ENCODE peak calls at places on chromosomes 7 and 10, in nine cellular contexts. R is neural progenitor cell, L is transverse colon, T is pancreas, U is left ventricle myocardium inferior, K is H9, I is GM12878, Y is upper lobe of right lung, B is fibroblast of lung. W is an unnamed sample. For H3K4me1, the result is how much of the 10 kb centered on the place peaks cover.

GRCh38 chr7:32154797-32155196 is 84.6 kb upstream of the PDE1C start:
- DNase-seq in L (no peak), Y (no peak), I (no peak), U (peak), T (no peak), K (no peak), R (no peak), B (peak), W (no peak)

GRCh38 chr10:32954080-32954479 is 4.0 kb downstream of the ITGB1 start:
- DNase-seq in U (no peak), R (no peak), Y (no peak), I (no peak), B (no peak), K (no peak), L (no peak), T (no peak), W (no peak)

GRCh38 chr10:89160339-89160738 is 46.8 kb downstream of the CH25H start:
- DNase-seq in L (no peak), Y (no peak), U (no peak), K (no peak), I (no peak), R (no peak), T (no peak), B (peak), W (no peak)

GRCh38 chr10:36017141-36017540 is 375.0 kb upstream of the FZD8 start:
- DNase-seq in T (no peak), Y (no peak), R (no peak), I (no peak), L (no peak), B (no peak), K (no peak), U (no peak), W (no peak)

GRCh38 chr7:39727614-39728013 is 104.2 kb downstream of the RALA start:
- DNase-seq in K (no peak), L (no peak), B (no peak), R (no peak), I (no peak), T (no peak), U (no peak), Y (no peak), W (no peak)

GRCh38 chr7:44431091-44431608 is 59.3 kb downstream of the NUDCD3 start:
- DNase-seq in I (no peak), Y (no peak), L (peak), K (peak), U (no peak), R (peak), T (no peak), B (peak), W (no peak)

GRCh38 chr10:79053081-79053434 is 15.7 kb upstream of the ZMIZ1 start:
- DNase-seq in K (no peak), L (no peak), U (no peak), Y (no peak), I (no peak), B (no peak), T (no peak), R (no peak), W (no peak)

GRCh38 chr7:97401398-97401797 is 283.9 kb downstream of the SDHAF3 start:
- DNase-seq in K (no peak), B (no peak), Y (no peak), L (no peak), I (no peak), U (no peak), R (no peak), T (no peak), W (no peak)

GRCh38 chr10:5776881-5777197 is 36.4 kb downstream of the GDI2 start:
- DNase-seq in B (peak), I (no peak), K (no peak), L (no peak), U (no peak), R (no peak), T (no peak), Y (no peak), W (no peak)

GRCh38 chr7:86372262-86372661 is 271.4 kb upstream of the GRM3 start:
- DNase-seq in B (no peak), R (no peak), Y (no peak), K (no peak), T (no peak), L (no peak), I (no peak), U (no peak), W (no peak)

GRCh38 chr10:12279281-12279680 is 70.1 kb upstream of the CAMK1D start:
- DNase-seq in U (no peak), K (no peak), R (no peak), Y (peak), T (no peak), I (no peak), L (no peak), B (peak), W (no peak)

GRCh38 chr10:4807803-4808507 is 18.1 kb upstream of the AKR1E2 start:
- DNase-seq in B (peak), T (no peak), R (no peak), U (no peak), K (no peak), Y (no peak), L (no peak), I (no peak), W (no peak)

GRCh38 chr10:7405637-7406036 is 5.2 kb downstream of the SFMBT2 start:
- DNase-seq in U (no peak), T (no peak), B (peak), K (no peak), L (no peak), Y (no peak), I (no peak), R (no peak), W (no peak)

GRCh38 chr7:362416-363096 is 72.6 kb downstream of the FOXL3 start:
- DNase-seq in I (no peak), Y (peak), L (peak), K (no peak), T (peak), B (no peak), U (peak), R (no peak), W (peak)

GRCh38 chr10:50393784-50394183 is 142.5 kb upstream of the ASAH2 start:
- DNase-seq in B (peak), R (no peak), I (no peak), K (no peak), U (no peak), L (no peak), T (no peak), Y (no peak), W (no peak)

GRCh38 chr10:42973870-42974692 is 102.8 kb upstream of the RET start:
- DNase-seq in K (no peak), I (no peak), Y (peak), R (no peak), B (no peak), U (no peak), T (peak), L (peak), W (peak)

GRCh38 chr10:6049031-6049400 is 13.2 kb downstream of the IL2RA start:
- DNase-seq in B (no peak), R (no peak), I (no peak), L (no peak), Y (no peak), K (no peak), U (no peak), T (no peak), W (no peak)

GRCh38 chr10:86449926-86450558 is 71.5 kb downstream of the WAPL start:
- DNase-seq in B (no peak), L (no peak), K (no peak), T (no peak), R (no peak), Y (no peak), U (no peak), I (no peak), W (no peak)

GRCh38 chr7:134343796-134344195 is 27.1 kb upstream of the SLC35B4 start:
- DNase-seq in T (no peak), B (no peak), I (no peak), Y (no peak), K (no peak), L (no peak), R (no peak), U (no peak), W (no peak)

GRCh38 chr10:42989481-42989921 is 87.4 kb upstream of the RET start:
- DNase-seq in B (no peak), I (no peak), R (no peak), U (no peak), Y (peak), T (no peak), L (no peak), K (no peak), W (no peak)

GRCh38 chr7:79055722-79056415 is 397.6 kb downstream of the MAGI2 start:
- DNase-seq in L (no peak), B (no peak), U (no peak), K (no peak), Y (no peak), T (peak), R (no peak), I (no peak), W (no peak)

GRCh38 chr10:62352356-62352963 is 21.7 kb upstream of the ZNF365 start:
- DNase-seq in U (no peak), T (no peak), L (no peak), I (no peak), K (no peak), R (no peak), B (peak), Y (no peak), W (no peak)

GRCh38 chr10:133357293-133358151 is at the start of gene FUOM:
- DNase-seq in R (peak), I (no peak), K (peak), T (peak), L (peak), U (peak), Y (peak), B (peak), W (peak)

GRCh38 chr7:121026159-121026558 is 37.6 kb downstream of the CPED1 start:
- DNase-seq in K (no peak), U (no peak), Y (no peak), I (no peak), T (no peak), R (no peak), B (no peak), L (no peak), W (no peak)

GRCh38 chr7:121026577-121027111 is 38.1 kb downstream of the CPED1 start:
- DNase-seq in T (no peak), L (no peak), B (no peak), Y (no peak), U (no peak), I (no peak), R (no peak), K (no peak), W (no peak)

GRCh38 chr7:121023683-121024507 is 35.4 kb downstream of the CPED1 start:
- DNase-seq in L (no peak), T (no peak), K (no peak), Y (no peak), R (no peak), U (no peak), B (no peak), I (no peak), W (no peak)

GRCh38 chr7:121023189-121023588 is 34.7 kb downstream of the CPED1 start:
- DNase-seq in T (no peak), Y (no peak), L (no peak), U (no peak), R (no peak), K (no peak), I (no peak), B (no peak), W (no peak)

DNA sequence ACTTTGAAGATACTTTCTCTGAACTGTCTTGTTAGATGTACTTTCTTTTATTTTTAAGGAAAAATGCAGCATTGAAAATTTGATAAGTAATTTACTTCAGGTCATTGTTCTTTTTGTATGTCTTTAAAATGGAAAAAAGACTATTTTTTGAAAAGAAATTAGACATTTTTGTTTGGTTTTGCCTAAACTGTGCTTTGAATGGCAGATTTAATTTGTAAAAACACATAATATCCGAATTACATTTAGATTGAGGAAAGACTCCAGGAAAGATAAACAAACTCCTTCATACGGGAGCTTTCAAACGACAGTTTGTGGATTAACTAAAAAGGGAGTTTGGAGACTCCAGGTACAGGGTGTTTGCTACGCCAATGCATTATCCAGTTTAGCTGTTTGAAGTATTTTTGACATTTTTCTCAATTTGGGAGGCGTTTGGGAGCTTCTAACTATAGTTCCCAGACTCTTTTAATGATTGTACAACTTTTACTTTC is 36.1 kb downstream of the CPED1 start:
- DNase-seq in B (no peak), Y (no peak), R (no peak), T (no peak), K (no peak), I (no peak), L (no peak), U (no peak), W (no peak)
- H3K27ac ChIP-seq in B (peak), Y (peak), R (no peak), T (no peak), K (no peak), I (no peak), L (peak), U (peak), W (no peak)

GRCh38 chr7:24755096-24755495 is 2.2 kb downstream of the GSDME start:
- DNase-seq in L (no peak), B (no peak), R (no peak), T (no peak), K (no peak), U (no peak), Y (no peak), I (no peak), W (no peak)

GRCh38 chr7:24756545-24756988 is 697 bp downstream of the GSDME start:
- DNase-seq in I (no peak), T (no peak), R (no peak), L (no peak), K (no peak), Y (no peak), B (no peak), U (no peak), W (no peak)

GRCh38 chr7:24755541-24756416 is 1.5 kb downstream of the GSDME start:
- DNase-seq in K (no peak), B (peak), R (no peak), L (no peak), Y (no peak), I (peak), U (no peak), T (no peak), W (no peak)

GRCh38 chr7:24756989-24757798 is at the start of gene GSDME:
- DNase-seq in L (peak), T (peak), B (peak), Y (peak), R (peak), K (peak), I (no peak), U (peak), W (no peak)

GRCh38 chr7:24757799-24758275 is 573 bp upstream of the GSDME start:
- DNase-seq in Y (no peak), R (peak), B (peak), K (no peak), L (no peak), U (no peak), I (no peak), T (no peak), W (no peak)
- TF ChIP-seq CTCF in Y (no peak), R (no peak), B (no peak), K (no peak), L (no peak), U (no peak), I (no peak), T (no peak), W (no peak)

DNA sequence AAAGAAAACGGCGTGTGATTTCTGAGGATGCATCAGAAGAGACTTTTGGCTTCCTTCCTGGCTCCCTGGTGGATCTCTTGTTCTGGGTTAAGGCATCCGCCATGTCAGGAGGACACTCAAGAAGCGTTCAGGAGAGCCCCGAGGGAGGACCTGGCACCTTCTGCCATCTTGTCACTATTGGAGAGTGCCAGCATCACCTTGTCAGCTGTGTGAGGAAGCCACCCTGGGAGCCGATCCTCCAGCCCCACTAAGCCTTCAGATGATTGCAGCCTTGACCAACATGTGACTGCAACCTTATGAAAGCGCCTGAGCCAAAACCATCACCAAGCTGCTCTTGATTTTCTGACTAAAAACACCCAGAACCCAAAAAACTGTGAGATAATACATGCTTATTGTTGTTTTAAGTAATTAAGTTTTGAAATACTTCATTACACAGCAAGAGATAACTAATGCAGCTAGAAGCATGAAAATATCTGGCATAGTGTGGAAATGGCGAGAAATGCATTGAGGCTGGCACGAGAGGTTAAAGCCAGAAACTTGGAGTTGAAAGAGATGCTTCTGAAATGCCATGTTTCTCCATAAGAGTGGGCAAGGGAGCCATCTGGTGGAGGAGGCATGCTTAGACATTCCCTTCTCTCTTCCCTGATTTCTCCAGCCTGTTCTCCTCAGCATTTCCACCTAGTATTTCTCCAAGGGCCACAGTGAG is 5.4 kb upstream of the ZFYVE27 start:
- DNase-seq in Y (no peak), K (peak), U (no peak), T (no peak), R (peak), B (peak), L (peak), I (no peak), W (peak)
- H3K4me1 ChIP-seq in Y (under half), K (under half), U (under half), T (under half), R (under half), B (under half), L (under half), I (under half), W (under half)

GRCh38 chr7:64078699-64078994 is 33.4 kb downstream of the ZNF727 start:
- DNase-seq in Y (no peak), T (no peak), B (no peak), R (no peak), U (no peak), K (no peak), I (no peak), L (no peak), W (no peak)
- H3K27ac ChIP-seq in Y (no peak), T (no peak), B (no peak), R (no peak), U (no peak), K (no peak), I (no peak), L (no peak), W (no peak)

DNA sequence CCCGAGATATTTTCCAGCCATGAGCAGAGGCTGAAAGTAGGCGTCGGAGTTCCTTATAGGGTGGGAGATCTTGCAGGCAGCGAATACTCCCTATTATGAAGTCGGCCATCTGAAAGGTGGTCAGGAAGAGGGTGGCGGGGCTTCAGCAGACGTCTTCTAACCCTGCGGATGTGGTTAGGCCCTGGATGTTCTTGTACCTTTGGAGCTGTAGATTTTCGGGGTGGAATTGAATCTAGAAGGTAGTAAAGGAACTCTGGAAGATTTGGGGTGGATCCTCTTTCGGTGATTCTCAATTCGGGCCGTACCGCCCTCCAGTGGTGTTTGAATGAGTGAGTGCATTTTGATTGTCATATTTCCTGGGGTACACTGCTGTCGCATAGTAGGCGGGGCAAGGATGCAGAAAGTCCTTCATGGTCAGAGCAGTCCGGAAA is 635 bp downstream of the NUP205 start:
- DNase-seq in I (peak), B (peak), K (peak), Y (peak), T (no peak), U (peak), L (peak), R (peak), W (peak)
- TF ChIP-seq CTCF in I (peak), B (peak), K (peak), Y (peak), T (peak), U (peak), L (peak), R (peak), W (peak)

GRCh38 chr7:26189000-26189539 is 11.5 kb downstream of the HNRNPA2B1 start:
- DNase-seq in K (no peak), U (no peak), I (no peak), B (no peak), T (no peak), L (no peak), Y (no peak), R (no peak), W (no peak)
- H3K4me1 ChIP-seq in K (under half), U (half or more), I (under half), B (under half), T (under half), L (under half), Y (under half), R (under half), W (half or more)

DNA sequence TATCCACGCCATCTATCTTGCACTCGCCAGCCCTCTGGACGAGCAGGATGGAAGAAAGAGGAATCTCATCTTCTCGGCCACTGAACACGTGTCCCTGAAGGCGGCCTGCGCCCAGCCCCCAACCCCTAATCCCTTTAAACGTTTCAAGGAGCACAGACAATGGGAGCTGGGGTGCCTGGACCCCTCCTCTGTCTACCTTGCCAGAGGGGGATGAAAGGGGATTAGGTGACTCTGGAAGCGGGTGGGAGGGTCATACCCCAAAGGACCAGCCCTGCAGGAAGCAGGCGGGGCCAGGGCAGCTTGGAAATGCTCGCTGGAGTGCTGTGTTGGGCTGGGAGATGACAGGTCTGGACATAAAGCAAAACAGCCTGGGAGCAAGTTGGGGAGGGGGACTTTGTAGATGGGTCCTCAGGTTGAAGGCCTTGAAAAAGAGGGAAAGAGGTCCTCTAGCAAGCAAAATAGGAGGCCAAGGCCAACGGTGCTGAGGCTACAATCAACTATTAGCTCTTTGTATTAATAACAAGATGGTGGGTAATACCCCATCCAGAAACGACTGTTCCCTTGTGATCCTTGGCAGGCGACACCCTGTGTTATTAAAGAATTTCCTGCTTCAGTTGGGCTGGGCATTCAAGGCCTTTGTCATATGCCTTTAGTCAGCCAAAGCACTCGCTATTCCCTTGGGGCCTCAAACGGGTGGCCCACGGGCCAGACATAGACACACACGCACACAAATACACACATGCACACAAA is 126.5 kb upstream of the UNC5B start:
- DNase-seq in L (peak), R (peak), Y (peak), I (no peak), K (peak), T (no peak), U (no peak), B (no peak), W (no peak)
- H3K27ac ChIP-seq in L (no peak), R (no peak), Y (no peak), I (no peak), K (no peak), T (no peak), U (no peak), B (no peak), W (no peak)

DNA sequence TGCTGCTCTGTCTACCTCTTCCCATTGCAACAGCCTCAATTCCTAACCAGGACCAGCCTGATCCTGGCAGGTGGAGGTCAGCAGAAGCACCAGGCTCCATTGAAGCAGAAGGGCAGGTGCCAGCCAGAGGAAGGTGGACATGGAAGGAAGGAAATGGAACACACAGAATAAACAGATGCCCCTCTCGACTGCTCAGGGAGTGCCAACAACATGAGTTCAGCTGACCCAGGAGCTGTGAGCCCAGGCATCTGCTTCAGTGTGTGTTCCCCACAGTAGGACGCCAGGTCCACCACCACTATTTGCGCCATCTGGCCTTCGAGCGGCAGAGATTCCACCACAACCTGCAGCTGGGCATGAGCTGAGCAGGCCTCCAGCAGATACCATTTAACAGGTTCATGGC is 56.7 kb downstream of the GPAM start:
- DNase-seq in U (no peak), K (no peak), B (no peak), R (no peak), T (no peak), Y (no peak), I (no peak), L (no peak), W (no peak)
- TF ChIP-seq CTCF in U (no peak), K (no peak), B (no peak), R (no peak), T (no peak), Y (no peak), I (no peak), L (no peak), W (no peak)